ENCODE peak calls at places on chromosome 4, in ten cellular contexts. W, E, M, Y, R, X, T, B, V and I are unnamed samples.

GRCh38 chr4:94714761-94715160 is 43.0 kb upstream of the BMPR1B start:
- DNase-seq in W (no peak), E (no peak), M (no peak), Y (no peak), R (peak; percentile 39), X (no peak), T (peak; percentile 20), B (no peak), V (peak; percentile 39), I (no peak)

GRCh38 chr4:66062044-66062443 is 391.8 kb upstream of the EPHA5 start:
- DNase-seq in W (no peak), E (no peak), M (no peak), Y (no peak), R (peak; percentile 51), X (no peak), T (no peak), B (no peak), V (no peak), I (no peak)

GRCh38 chr4:141133146-141134006 is at the start of gene RNF150:
- DNase-seq in W (peak; percentile 74), E (peak; percentile 85), M (peak; percentile 92), Y (peak; percentile 2), R (peak; percentile 88), X (peak; percentile 89), T (peak; percentile 88), B (peak; percentile 16), V (peak; percentile 83), I (peak; percentile 81)

GRCh38 chr4:98686847-98687246 is 28.4 kb upstream of the TSPAN5 start:
- DNase-seq in W (no peak), E (no peak), M (no peak), Y (no peak), R (no peak), X (no peak), T (no peak), B (no peak), V (no peak), I (no peak)

GRCh38 chr4:13302876-13303275 is 181.3 kb downstream of the RAB28 start:
- DNase-seq in W (no peak), E (no peak), M (no peak), Y (no peak), R (no peak), X (no peak), T (no peak), B (no peak), V (no peak), I (no peak)

GRCh38 chr4:175731506-175731905 is 80.6 kb downstream of the GPM6A start:
- DNase-seq in W (no peak), E (no peak), M (no peak), Y (no peak), R (no peak), X (no peak), T (no peak), B (no peak), V (no peak), I (no peak)

GRCh38 chr4:55503164-55503563 is 43.5 kb downstream of the CLOCK start:
- DNase-seq in W (no peak), E (no peak), M (no peak), Y (no peak), R (peak; percentile 72), X (no peak), T (no peak), B (peak; percentile 12), V (peak; percentile 36), I (no peak)

GRCh38 chr4:108991929-108992328 is 229.1 kb upstream of the ETNPPL start:
- DNase-seq in W (no peak), E (no peak), M (no peak), Y (no peak), R (peak; percentile 66), X (no peak), T (no peak), B (no peak), V (peak; percentile 43), I (no peak)

GRCh38 chr4:10058371-10058770 is 37.1 kb upstream of the SLC2A9 start:
- DNase-seq in W (no peak), E (no peak), M (no peak), Y (no peak), R (no peak), X (no peak), T (no peak), B (no peak), V (no peak), I (no peak)

GRCh38 chr4:10061650-10062415 is 40.5 kb upstream of the SLC2A9 start:
- DNase-seq in W (no peak), E (no peak), M (no peak), Y (no peak), R (peak; percentile 28), X (no peak), T (no peak), B (no peak), V (no peak), I (no peak)

GRCh38 chr4:10066206-10066605 is 44.9 kb upstream of the SLC2A9 start:
- DNase-seq in W (no peak), E (no peak), M (no peak), Y (no peak), R (no peak), X (no peak), T (no peak), B (no peak), V (no peak), I (no peak)

GRCh38 chr4:10066704-10067651 is 45.7 kb upstream of the SLC2A9 start:
- DNase-seq in W (no peak), E (no peak), M (no peak), Y (no peak), R (no peak), X (no peak), T (no peak), B (no peak), V (no peak), I (no peak)

GRCh38 chr4:10063544-10064300 is 42.4 kb upstream of the SLC2A9 start:
- DNase-seq in W (no peak), E (peak; percentile 47), M (peak; percentile 76), Y (no peak), R (peak; percentile 95), X (peak; percentile 88), T (peak; percentile 54), B (peak; percentile 51), V (peak; percentile 73), I (no peak)
- TF ChIP-seq CTCF in W (peak; percentile 41), E (peak; percentile 71), M (peak; percentile 67), Y (peak; percentile 50), R (peak; percentile 96), X (peak; percentile 52), T (peak; percentile 67), B (peak; percentile 27), V (peak; percentile 80), I (peak; percentile 65)

GRCh38 chr4:113482325-113482724 is 279.2 kb downstream of the CAMK2D start:
- DNase-seq in W (no peak), E (no peak), M (no peak), Y (no peak), R (no peak), X (no peak), T (no peak), B (no peak), V (no peak), I (no peak)

GRCh38 chr4:113478032-113478431 is 283.5 kb downstream of the CAMK2D start:
- DNase-seq in W (no peak), E (no peak), M (no peak), Y (no peak), R (no peak), X (no peak), T (no peak), B (no peak), V (no peak), I (no peak)

GRCh38 chr4:113481820-113482219 is 279.7 kb downstream of the CAMK2D start:
- DNase-seq in W (no peak), E (no peak), M (no peak), Y (no peak), R (no peak), X (no peak), T (no peak), B (no peak), V (no peak), I (no peak)

GRCh38 chr4:113483131-113483530 is 278.4 kb downstream of the CAMK2D start:
- DNase-seq in W (no peak), E (no peak), M (no peak), Y (no peak), R (no peak), X (no peak), T (no peak), B (no peak), V (no peak), I (no peak)
- H3K4me3 ChIP-seq in W (no peak overlapping the region), E (no peak overlapping the region), M (no peak overlapping the region), Y (no peak overlapping the region), R (no peak overlapping the region), X (no peak overlapping the region), T (no peak overlapping the region), B (no peak overlapping the region), V (no peak overlapping the region), I (no peak overlapping the region)

DNA sequence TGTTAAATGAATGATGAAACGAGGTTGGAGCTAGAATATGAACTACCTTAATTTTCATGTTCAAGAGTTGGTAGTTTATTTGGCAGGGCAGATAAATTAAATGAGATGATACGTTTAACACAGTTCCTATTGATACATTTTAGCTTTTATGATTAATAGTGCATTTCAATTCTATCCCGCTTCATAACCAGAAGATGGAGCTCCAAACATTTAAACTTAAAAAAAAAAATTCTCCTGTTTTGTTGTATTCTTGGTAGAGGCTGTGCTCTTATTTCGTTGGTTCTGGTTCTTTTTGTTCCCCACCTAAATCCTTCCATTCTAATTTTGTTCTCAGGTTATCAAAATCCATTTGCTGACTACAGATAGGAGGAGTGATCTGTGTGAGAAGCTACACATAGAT is 71.8 kb upstream of the PTPN13 start:
- DNase-seq in W (no peak), E (no peak), M (no peak), Y (no peak), R (peak; percentile 22), X (no peak), T (no peak), B (peak; percentile 4), V (no peak), I (no peak)
- TF ChIP-seq CTCF in W (no peak), E (no peak), M (peak; percentile 31), Y (peak; percentile 22), R (peak; percentile 33), X (no peak), T (no peak), B (no peak), V (no peak), I (peak; percentile 24)

GRCh38 chr4:25861951-25862410 is 807 bp downstream of the SEL1L3 start:
- DNase-seq in W (peak; percentile 16), E (no peak), M (peak; percentile 42), Y (no peak), R (peak; percentile 54), X (peak; percentile 55), T (no peak), B (peak; percentile 74), V (no peak), I (no peak)

GRCh38 chr4:25862411-25863346 is at the start of gene SEL1L3:
- DNase-seq in W (peak; percentile 14), E (no peak), M (peak; percentile 82), Y (no peak), R (no peak), X (peak; percentile 75), T (no peak), B (peak; percentile 62), V (no peak), I (peak; percentile 89)

GRCh38 chr4:25859429-25860148 is 3.2 kb downstream of the SEL1L3 start:
- DNase-seq in W (no peak), E (no peak), M (no peak), Y (no peak), R (peak; percentile 14), X (no peak), T (no peak), B (peak; percentile 47), V (no peak), I (no peak)

GRCh38 chr4:25860586-25861421 is 2.0 kb downstream of the SEL1L3 start:
- DNase-seq in W (no peak), E (no peak), M (peak; percentile 26), Y (no peak), R (peak; percentile 63), X (no peak), T (no peak), B (peak; percentile 84), V (no peak), I (peak; percentile 70)

GRCh38 chr4:25861422-25861926 is 1.3 kb downstream of the SEL1L3 start:
- DNase-seq in W (no peak), E (no peak), M (no peak), Y (no peak), R (peak; percentile 77), X (no peak), T (no peak), B (peak; percentile 58), V (no peak), I (no peak)
- H3K4me3 ChIP-seq in W (peak overlapping the region; percentile 98), E (no peak overlapping the region), M (peak overlapping the region; percentile 51), Y (no peak overlapping the region), R (peak overlapping the region; percentile 69), X (peak overlapping the region; percentile 94), T (peak overlapping the region; percentile 50), B (peak overlapping the region; percentile 48), V (peak overlapping the region; percentile 61), I (peak overlapping the region; percentile 85)